ENCODE peak calls at places on chromosomes 16 and 17, in eight cellular contexts. One of them, this sample, is unnamed. For H3K36me3, the result is how much of the 10 kb centered on the place peaks cover.

GRCh38 chr16:46852130-46852529 is 21.1 kb upstream of the C16orf87 start:
- DNase-seq in stomach: no peak
- DNase-seq in endothelial cell of umbilical vein: no peak
- DNase-seq in HCT116: no peak
- DNase-seq in GM23338: no peak
- DNase-seq in GM12878: no peak
- DNase-seq in transverse colon: no peak
- DNase-seq in spleen: no peak
- DNase-seq in this sample: no peak

GRCh38 chr16:67053767-67054334 is 24.9 kb downstream of the CBFB start:
- DNase-seq in spleen: no peak
- DNase-seq in GM23338: no peak
- DNase-seq in GM12878: no peak
- DNase-seq in transverse colon: no peak
- DNase-seq in endothelial cell of umbilical vein: no peak
- DNase-seq in HCT116: no peak
- DNase-seq in stomach: no peak
- DNase-seq in this sample: no peak

GRCh38 chr17:28908640-28909098 is 5.8 kb upstream of the DHRS13 start:
- DNase-seq in spleen: no peak
- DNase-seq in HCT116: no peak
- DNase-seq in GM23338: no peak
- DNase-seq in GM12878: no peak
- DNase-seq in stomach: no peak
- DNase-seq in endothelial cell of umbilical vein: peak
- DNase-seq in transverse colon: peak
- DNase-seq in this sample: peak

GRCh38 chr17:8857919-8858318 is 9.6 kb downstream of the PIK3R6 start:
- DNase-seq in transverse colon: no peak
- DNase-seq in HCT116: no peak
- DNase-seq in GM12878: peak
- DNase-seq in endothelial cell of umbilical vein: no peak
- DNase-seq in spleen: no peak
- DNase-seq in stomach: no peak
- DNase-seq in GM23338: peak
- DNase-seq in this sample: no peak

GRCh38 chr17:51748749-51749604 is 409.5 kb downstream of the CA10 start:
- DNase-seq in endothelial cell of umbilical vein: no peak
- DNase-seq in GM12878: no peak
- DNase-seq in HCT116: no peak
- DNase-seq in GM23338: no peak
- DNase-seq in stomach: no peak
- DNase-seq in spleen: no peak
- DNase-seq in transverse colon: no peak
- DNase-seq in this sample: no peak

GRCh38 chr17:73068322-73069153 is 23.9 kb downstream of the SLC39A11 start:
- DNase-seq in spleen: no peak
- DNase-seq in stomach: no peak
- DNase-seq in GM12878: no peak
- DNase-seq in GM23338: no peak
- DNase-seq in HCT116: no peak
- DNase-seq in endothelial cell of umbilical vein: peak
- DNase-seq in transverse colon: no peak
- DNase-seq in this sample: no peak

GRCh38 chr17:4788807-4789700 is at the start of gene GLTPD2:
- DNase-seq in transverse colon: peak
- DNase-seq in HCT116: no peak
- DNase-seq in endothelial cell of umbilical vein: no peak
- DNase-seq in GM12878: no peak
- DNase-seq in GM23338: peak
- DNase-seq in stomach: no peak
- DNase-seq in spleen: no peak
- DNase-seq in this sample: no peak

GRCh38 chr16:16100631-16101030 is 122.7 kb downstream of the ABCC6 start:
- DNase-seq in stomach: no peak
- DNase-seq in transverse colon: no peak
- DNase-seq in spleen: no peak
- DNase-seq in GM12878: no peak
- DNase-seq in HCT116: no peak
- DNase-seq in endothelial cell of umbilical vein: peak
- DNase-seq in GM23338: no peak
- DNase-seq in this sample: no peak

GRCh38 chr16:72313903-72314302 is 141.9 kb upstream of the PMFBP1 start:
- DNase-seq in GM23338: no peak
- DNase-seq in transverse colon: no peak
- DNase-seq in endothelial cell of umbilical vein: no peak
- DNase-seq in GM12878: no peak
- DNase-seq in spleen: no peak
- DNase-seq in HCT116: no peak
- DNase-seq in stomach: no peak
- DNase-seq in this sample: no peak

DNA sequence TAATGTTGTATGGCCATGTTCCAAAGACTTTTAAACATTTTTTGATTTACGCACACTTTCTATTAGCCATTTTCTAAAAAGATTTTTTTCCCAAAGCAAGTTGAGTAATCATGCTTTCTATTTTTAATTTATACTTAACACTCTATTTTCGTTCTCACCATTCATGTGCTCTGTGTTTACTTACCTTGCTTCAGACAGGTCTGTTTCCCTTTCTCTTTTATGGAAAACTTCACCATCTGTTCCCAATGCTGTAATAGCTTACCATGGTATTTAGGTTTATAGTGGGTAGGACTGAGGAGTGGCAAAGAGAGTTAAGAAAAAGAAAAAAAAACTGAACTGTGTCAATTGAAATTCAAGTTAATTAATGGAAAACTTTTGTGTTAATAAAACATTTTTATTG is 37.5 kb upstream of the KCNJ16 start:
- DNase-seq in GM23338: no peak
- DNase-seq in HCT116: no peak
- DNase-seq in stomach: no peak
- DNase-seq in endothelial cell of umbilical vein: no peak
- DNase-seq in transverse colon: no peak
- DNase-seq in spleen: no peak
- DNase-seq in GM12878: no peak
- DNase-seq in this sample: no peak
- H3K27ac ChIP-seq in GM23338: no peak
- H3K27ac ChIP-seq in HCT116: no peak
- H3K27ac ChIP-seq in stomach: no peak
- H3K27ac ChIP-seq in endothelial cell of umbilical vein: no peak
- H3K27ac ChIP-seq in transverse colon: no peak
- H3K27ac ChIP-seq in spleen: no peak
- H3K27ac ChIP-seq in GM12878: no peak
- H3K27ac ChIP-seq in this sample: no peak

GRCh38 chr16:23497543-23497868 is 12.8 kb downstream of the GGA2 start:
- DNase-seq in spleen: no peak
- DNase-seq in HCT116: no peak
- DNase-seq in GM12878: no peak
- DNase-seq in endothelial cell of umbilical vein: no peak
- DNase-seq in transverse colon: no peak
- DNase-seq in GM23338: no peak
- DNase-seq in stomach: no peak
- DNase-seq in this sample: no peak
- H3K36me3 ChIP-seq in spleen: half or more
- H3K36me3 ChIP-seq in HCT116: under half
- H3K36me3 ChIP-seq in GM12878: under half
- H3K36me3 ChIP-seq in endothelial cell of umbilical vein: under half
- H3K36me3 ChIP-seq in transverse colon: under half
- H3K36me3 ChIP-seq in GM23338: under half
- H3K36me3 ChIP-seq in stomach: under half
- H3K36me3 ChIP-seq in this sample: under half

GRCh38 chr16:81494888-81495287 is 50.3 kb downstream of the CMIP start:
- DNase-seq in GM23338: no peak
- DNase-seq in transverse colon: no peak
- DNase-seq in spleen: no peak
- DNase-seq in GM12878: no peak
- DNase-seq in HCT116: no peak
- DNase-seq in stomach: no peak
- DNase-seq in endothelial cell of umbilical vein: no peak
- DNase-seq in this sample: no peak

GRCh38 chr16:81498351-81498750 is 53.7 kb downstream of the CMIP start:
- DNase-seq in HCT116: no peak
- DNase-seq in spleen: peak
- DNase-seq in endothelial cell of umbilical vein: no peak
- DNase-seq in stomach: no peak
- DNase-seq in GM12878: no peak
- DNase-seq in GM23338: no peak
- DNase-seq in transverse colon: no peak
- DNase-seq in this sample: no peak

GRCh38 chr16:81495321-81496234 is 51.0 kb downstream of the CMIP start:
- DNase-seq in GM23338: no peak
- DNase-seq in GM12878: no peak
- DNase-seq in transverse colon: peak
- DNase-seq in HCT116: no peak
- DNase-seq in stomach: peak
- DNase-seq in spleen: peak
- DNase-seq in endothelial cell of umbilical vein: peak
- DNase-seq in this sample: no peak

GRCh38 chr16:81497690-81498089 is 53.1 kb downstream of the CMIP start:
- DNase-seq in spleen: peak
- DNase-seq in transverse colon: no peak
- DNase-seq in GM12878: no peak
- DNase-seq in stomach: no peak
- DNase-seq in endothelial cell of umbilical vein: no peak
- DNase-seq in GM23338: peak
- DNase-seq in HCT116: no peak
- DNase-seq in this sample: no peak

GRCh38 chr16:81496742-81497141 is 52.1 kb downstream of the CMIP start:
- DNase-seq in endothelial cell of umbilical vein: no peak
- DNase-seq in transverse colon: no peak
- DNase-seq in HCT116: no peak
- DNase-seq in spleen: peak
- DNase-seq in GM23338: no peak
- DNase-seq in stomach: no peak
- DNase-seq in GM12878: no peak
- DNase-seq in this sample: no peak
- TF ChIP-seq POLR2AphosphoS5 in endothelial cell of umbilical vein: no peak
- TF ChIP-seq POLR2AphosphoS5 in transverse colon: no peak
- TF ChIP-seq POLR2AphosphoS5 in HCT116: no peak
- TF ChIP-seq POLR2AphosphoS5 in spleen: no peak
- TF ChIP-seq POLR2AphosphoS5 in GM23338: no peak
- TF ChIP-seq POLR2AphosphoS5 in stomach: no peak
- TF ChIP-seq POLR2AphosphoS5 in GM12878: no peak
- TF ChIP-seq POLR2AphosphoS5 in this sample: no peak

GRCh38 chr17:45155483-45155882 is 6.2 kb upstream of the HEXIM2 start:
- DNase-seq in GM12878: no peak
- DNase-seq in HCT116: no peak
- DNase-seq in GM23338: no peak
- DNase-seq in stomach: no peak
- DNase-seq in spleen: no peak
- DNase-seq in endothelial cell of umbilical vein: no peak
- DNase-seq in transverse colon: no peak
- DNase-seq in this sample: no peak
- H3K27ac ChIP-seq in GM12878: no peak
- H3K27ac ChIP-seq in HCT116: no peak
- H3K27ac ChIP-seq in GM23338: no peak
- H3K27ac ChIP-seq in stomach: no peak
- H3K27ac ChIP-seq in spleen: no peak
- H3K27ac ChIP-seq in endothelial cell of umbilical vein: no peak
- H3K27ac ChIP-seq in transverse colon: peak
- H3K27ac ChIP-seq in this sample: peak

DNA sequence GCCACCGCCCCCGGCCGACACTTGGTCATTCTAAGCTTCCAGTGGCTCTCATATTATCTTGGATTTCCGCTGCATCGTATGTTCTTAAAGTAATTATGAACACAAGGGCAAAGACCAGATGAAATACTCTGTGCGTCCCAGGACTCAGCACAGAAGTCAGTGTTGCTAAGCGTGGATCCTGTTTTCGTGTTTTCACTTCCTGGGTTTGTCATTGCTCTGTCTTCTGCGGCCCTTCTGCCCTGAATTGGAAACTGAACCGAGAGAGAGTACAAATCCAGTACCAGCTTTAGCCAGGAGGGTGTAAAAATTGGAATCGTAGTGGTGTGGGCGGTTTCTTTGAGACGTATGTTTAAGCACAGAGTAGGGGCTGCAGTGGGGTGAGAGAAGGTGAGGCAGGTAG is 32.7 kb downstream of the DBNDD1 start:
- DNase-seq in transverse colon: no peak
- DNase-seq in GM23338: no peak
- DNase-seq in HCT116: no peak
- DNase-seq in stomach: no peak
- DNase-seq in GM12878: no peak
- DNase-seq in endothelial cell of umbilical vein: no peak
- DNase-seq in spleen: no peak
- DNase-seq in this sample: no peak
- H3K36me3 ChIP-seq in transverse colon: under half
- H3K36me3 ChIP-seq in GM23338: under half
- H3K36me3 ChIP-seq in HCT116: half or more
- H3K36me3 ChIP-seq in stomach: half or more
- H3K36me3 ChIP-seq in GM12878: under half
- H3K36me3 ChIP-seq in endothelial cell of umbilical vein: under half
- H3K36me3 ChIP-seq in spleen: half or more
- H3K36me3 ChIP-seq in this sample: half or more

GRCh38 chr17:14037453-14037852 is 31.9 kb upstream of the COX10 start:
- DNase-seq in endothelial cell of umbilical vein: no peak
- DNase-seq in HCT116: no peak
- DNase-seq in spleen: no peak
- DNase-seq in transverse colon: no peak
- DNase-seq in GM12878: no peak
- DNase-seq in GM23338: no peak
- DNase-seq in stomach: no peak
- DNase-seq in this sample: no peak

GRCh38 chr17:14033166-14033565 is 36.1 kb upstream of the COX10 start:
- DNase-seq in HCT116: no peak
- DNase-seq in transverse colon: no peak
- DNase-seq in stomach: no peak
- DNase-seq in GM12878: no peak
- DNase-seq in spleen: no peak
- DNase-seq in endothelial cell of umbilical vein: no peak
- DNase-seq in GM23338: no peak
- DNase-seq in this sample: no peak

GRCh38 chr17:14038206-14038605 is 31.1 kb upstream of the COX10 start:
- DNase-seq in HCT116: no peak
- DNase-seq in GM23338: no peak
- DNase-seq in spleen: no peak
- DNase-seq in stomach: no peak
- DNase-seq in transverse colon: no peak
- DNase-seq in GM12878: no peak
- DNase-seq in endothelial cell of umbilical vein: no peak
- DNase-seq in this sample: no peak

DNA sequence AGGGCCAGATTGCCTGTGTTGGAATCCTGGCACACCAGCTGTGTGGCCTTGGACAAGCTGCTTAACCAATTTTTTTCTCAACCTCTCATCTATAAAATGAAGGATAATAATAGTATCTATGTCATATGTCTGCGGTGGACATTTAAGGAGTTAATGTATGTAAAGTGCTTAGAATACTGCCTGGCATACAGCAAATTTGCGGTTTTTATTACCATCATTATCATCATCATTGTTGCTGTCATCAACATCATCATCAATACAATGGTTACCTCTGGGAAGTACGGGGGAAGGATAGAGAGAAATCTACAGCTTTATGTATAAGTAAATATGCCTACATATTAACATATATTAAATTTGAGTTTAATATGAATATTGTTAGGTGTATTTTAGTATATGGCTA is 37.1 kb upstream of the COX10 start:
- DNase-seq in spleen: no peak
- DNase-seq in GM23338: no peak
- DNase-seq in HCT116: no peak
- DNase-seq in transverse colon: no peak
- DNase-seq in endothelial cell of umbilical vein: no peak
- DNase-seq in stomach: no peak
- DNase-seq in GM12878: no peak
- DNase-seq in this sample: no peak
- TF ChIP-seq POLR2AphosphoS5 in spleen: no peak
- TF ChIP-seq POLR2AphosphoS5 in GM23338: no peak
- TF ChIP-seq POLR2AphosphoS5 in HCT116: no peak
- TF ChIP-seq POLR2AphosphoS5 in transverse colon: no peak
- TF ChIP-seq POLR2AphosphoS5 in endothelial cell of umbilical vein: no peak
- TF ChIP-seq POLR2AphosphoS5 in stomach: no peak
- TF ChIP-seq POLR2AphosphoS5 in GM12878: no peak
- TF ChIP-seq POLR2AphosphoS5 in this sample: no peak

This sample was measured in esophagus muscularis mucosa.